ENCODE peak calls at places on chromosomes 7 and 10, in eight cellular contexts. P, E, O, F, C, R, Q and L are unnamed samples.

GRCh38 chr10:89206402-89207180 is 526 bp downstream of the CH25H start:
- DNase-seq in C (peak), F (peak), Q (peak), P (peak), E (no peak), R (no peak), O (no peak), L (no peak)

GRCh38 chr7:68841004-68841403 is 757.3 kb upstream of the AUTS2 start:
- DNase-seq in Q (no peak), R (no peak), P (no peak), E (no peak), C (no peak), F (no peak), O (no peak), L (no peak)

GRCh38 chr7:148367701-148368475 is 222.7 kb upstream of the C7orf33 start:
- DNase-seq in F (no peak), O (no peak), C (no peak), P (no peak), E (no peak), R (no peak), Q (no peak), L (no peak)

GRCh38 chr7:471866-472639 is 47.6 kb downstream of the PDGFA start:
- DNase-seq in C (peak), R (peak), P (no peak), O (peak), E (no peak), Q (peak), F (peak), L (no peak)

GRCh38 chr10:938954-939678 is 7.6 kb upstream of the LARP4B start:
- DNase-seq in P (no peak), Q (no peak), C (no peak), O (no peak), E (no peak), F (no peak), R (no peak), L (no peak)

GRCh38 chr7:84144935-84145334 is 49.7 kb downstream of the SEMA3A start:
- DNase-seq in C (no peak), F (no peak), R (no peak), Q (no peak), O (no peak), E (no peak), P (no peak), L (no peak)

GRCh38 chr7:13908667-13909382 is 80.6 kb downstream of the ETV1 start:
- DNase-seq in P (no peak), Q (no peak), R (no peak), O (no peak), C (no peak), E (peak), F (no peak), L (no peak)

GRCh38 chr10:57535306-57535705 is 732.4 kb downstream of the IPMK start:
- DNase-seq in C (no peak), F (no peak), R (no peak), P (no peak), Q (no peak), O (no peak), E (no peak), L (no peak)

GRCh38 chr10:102167861-102168260 is 15.7 kb downstream of the NOLC1 start:
- DNase-seq in O (no peak), E (no peak), R (no peak), Q (no peak), F (no peak), P (no peak), C (no peak), L (no peak)

GRCh38 chr7:30199271-30199670 is 64.5 kb downstream of the MTURN start:
- DNase-seq in E (no peak), Q (no peak), O (no peak), F (no peak), C (no peak), R (no peak), P (no peak), L (no peak)

GRCh38 chr10:43130756-43131155 is 7.5 kb upstream of the CSGALNACT2 start:
- DNase-seq in E (no peak), R (no peak), O (peak), C (no peak), F (peak), P (no peak), Q (no peak), L (peak)

DNA sequence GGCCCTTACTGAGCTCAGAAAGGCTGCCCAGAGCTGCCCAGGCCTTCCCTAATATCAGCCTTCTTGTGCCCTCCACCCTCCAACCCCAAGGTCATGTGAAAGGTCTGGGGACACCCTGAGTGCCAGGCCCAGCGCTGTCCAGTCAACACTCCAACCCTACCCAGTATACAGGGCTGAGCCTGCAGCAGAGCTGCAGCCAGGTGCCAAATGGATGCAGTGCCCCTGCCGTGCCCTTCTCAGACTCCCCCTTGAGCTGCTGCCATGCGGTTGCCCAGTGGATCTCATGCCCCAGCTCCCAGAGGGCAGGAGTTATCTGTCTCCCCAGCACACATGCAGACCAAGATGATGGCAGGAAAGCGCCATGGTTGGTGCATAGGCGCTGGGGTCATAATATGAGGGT is 61.5 kb downstream of the ZMIZ1 start:
- DNase-seq in C (no peak), Q (no peak), R (no peak), E (no peak), P (no peak), F (no peak), O (no peak), L (no peak)
- TF ChIP-seq CTCF in C (no peak), Q (no peak), R (no peak), E (no peak), P (no peak), F (no peak), O (no peak), L (no peak)

GRCh38 chr10:58587676-58588075 is 75.0 kb downstream of the BICC1 start:
- DNase-seq in O (no peak), Q (no peak), P (no peak), R (peak), C (no peak), E (no peak), F (no peak), L (no peak)

GRCh38 chr10:58586282-58586681 is 73.6 kb downstream of the BICC1 start:
- DNase-seq in F (no peak), C (no peak), Q (no peak), P (no peak), E (no peak), R (no peak), O (no peak), L (no peak)

GRCh38 chr10:58588673-58589265 is 76.1 kb downstream of the BICC1 start:
- DNase-seq in P (no peak), R (peak), O (peak), C (no peak), Q (no peak), F (no peak), E (no peak), L (no peak)

GRCh38 chr10:58582045-58582444 is 69.4 kb downstream of the BICC1 start:
- DNase-seq in R (no peak), P (no peak), C (no peak), O (no peak), Q (no peak), F (no peak), E (no peak), L (no peak)

DNA sequence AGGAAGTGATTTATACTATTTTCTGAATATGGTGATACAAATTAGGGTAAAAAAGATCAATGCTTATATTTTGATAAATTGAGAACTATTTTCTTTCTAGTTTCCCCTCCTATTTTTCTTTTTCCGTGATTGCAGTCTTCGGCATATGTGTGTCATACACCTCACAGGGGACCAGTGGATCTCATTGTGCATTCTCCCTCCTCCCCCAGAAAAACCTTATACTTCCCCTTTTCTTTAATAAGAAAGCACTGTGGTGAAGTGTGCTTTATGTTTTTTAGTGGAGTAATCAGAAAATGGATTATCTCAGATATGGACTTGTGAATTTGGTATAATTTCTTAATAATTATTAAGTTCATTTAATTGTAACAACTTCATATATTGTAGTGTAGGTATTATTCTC is 72.8 kb downstream of the BICC1 start:
- DNase-seq in R (no peak), P (no peak), F (no peak), O (no peak), E (no peak), C (no peak), Q (no peak), L (no peak)
- TF ChIP-seq CTCF in R (no peak), P (no peak), F (no peak), O (no peak), E (no peak), C (no peak), Q (no peak), L (no peak)

GRCh38 chr7:140694592-140694991 is 1.9 kb upstream of the NDUFB2 start:
- DNase-seq in C (no peak), R (no peak), E (no peak), Q (no peak), F (no peak), O (no peak), P (no peak), L (no peak)

GRCh38 chr7:140695381-140695780 is 1.1 kb upstream of the NDUFB2 start:
- DNase-seq in R (no peak), C (no peak), Q (no peak), E (no peak), F (no peak), P (no peak), O (no peak), L (no peak)

GRCh38 chr7:140689199-140690152 is 7.0 kb upstream of the NDUFB2 start:
- DNase-seq in Q (no peak), R (no peak), F (no peak), P (no peak), E (no peak), C (no peak), O (no peak), L (no peak)

GRCh38 chr7:140688341-140688740 is 8.2 kb upstream of the NDUFB2 start:
- DNase-seq in E (no peak), C (no peak), F (no peak), P (no peak), O (no peak), R (no peak), Q (no peak), L (no peak)

GRCh38 chr7:140691368-140692045 is 5.0 kb upstream of the NDUFB2 start:
- DNase-seq in F (no peak), P (no peak), E (no peak), Q (no peak), C (no peak), R (no peak), O (no peak), L (no peak)
- TF ChIP-seq CTCF in F (no peak), P (no peak), E (no peak), Q (no peak), C (no peak), R (no peak), O (no peak), L (no peak)

GRCh38 chr10:50419091-50419490 is 167.8 kb upstream of the ASAH2 start:
- DNase-seq in P (no peak), E (no peak), O (no peak), F (no peak), R (no peak), Q (no peak), C (no peak), L (no peak)

GRCh38 chr10:50416885-50417284 is 165.6 kb upstream of the ASAH2 start:
- DNase-seq in O (no peak), C (no peak), Q (no peak), E (no peak), P (no peak), R (no peak), F (no peak), L (no peak)

GRCh38 chr10:50419756-50420155 is 168.4 kb upstream of the ASAH2 start:
- DNase-seq in F (no peak), Q (no peak), O (no peak), E (no peak), P (no peak), R (no peak), C (no peak), L (no peak)

GRCh38 chr10:50417486-50417905 is 166.2 kb upstream of the ASAH2 start:
- DNase-seq in O (no peak), P (no peak), R (no peak), Q (peak), C (peak), E (no peak), F (no peak), L (no peak)

GRCh38 chr10:50417906-50418697 is 166.8 kb upstream of the ASAH2 start:
- DNase-seq in E (peak), P (peak), C (peak), R (peak), F (peak), O (peak), Q (peak), L (peak)
- TF ChIP-seq CTCF in E (no peak), P (no peak), C (no peak), R (peak), F (no peak), O (no peak), Q (no peak), L (no peak)

DNA sequence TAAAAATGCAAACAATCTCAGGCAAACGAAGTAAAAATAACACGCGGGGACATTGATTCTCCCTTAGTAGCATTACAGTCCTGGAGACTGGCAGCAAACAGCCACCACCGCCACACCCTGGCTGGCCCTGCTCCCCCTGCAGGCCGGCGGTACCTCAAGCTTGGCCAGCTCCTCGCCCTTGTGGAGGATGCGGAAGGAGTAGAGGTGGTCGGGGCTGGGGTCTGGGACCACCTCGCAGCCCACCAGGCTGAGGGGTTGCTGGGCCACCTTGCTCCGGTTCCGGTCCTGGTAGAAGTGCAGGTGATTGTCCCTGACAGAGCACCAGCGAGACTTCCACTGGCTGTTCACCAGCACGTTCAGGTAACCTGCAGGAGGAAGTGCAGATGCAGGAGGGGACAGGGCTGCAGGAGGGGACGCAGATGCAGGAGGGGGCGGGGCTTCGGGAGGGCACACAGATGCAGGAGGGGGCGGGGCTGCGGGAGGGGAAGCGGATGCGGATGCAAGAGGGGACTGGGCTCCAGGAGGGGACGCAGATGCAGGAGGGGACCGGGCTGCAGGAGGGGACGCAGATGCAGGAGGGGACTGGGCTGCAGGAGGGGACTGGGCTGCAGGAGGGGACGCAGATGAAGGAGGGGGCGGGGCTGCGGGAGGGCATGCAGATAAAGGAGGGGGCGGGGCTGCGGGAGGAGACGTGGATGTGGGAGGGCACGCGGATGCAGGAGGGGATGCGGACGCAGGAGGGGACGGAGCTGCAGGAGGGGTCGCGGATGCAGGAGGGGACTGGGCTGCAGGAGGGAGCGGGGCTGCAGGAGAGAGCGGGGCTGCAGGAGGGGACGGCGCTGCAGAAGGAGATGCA is 65.7 kb downstream of the VWA2 start:
- DNase-seq in E (no peak), C (no peak), F (peak), P (no peak), O (peak), Q (no peak), R (no peak), L (no peak)
- TF ChIP-seq CTCF in E (peak), C (peak), F (no peak), P (peak), O (peak), Q (no peak), R (peak), L (peak)

GRCh38 chr10:31620236-31621151 is 301.5 kb downstream of the ZEB1 start:
- DNase-seq in C (peak), Q (peak), P (no peak), O (peak), R (no peak), F (no peak), E (no peak), L (no peak)
- TF ChIP-seq CTCF in C (peak), Q (no peak), P (no peak), O (no peak), R (no peak), F (no peak), E (no peak), L (no peak)